ENCODE peak calls at places on chromosomes 16 and 17, in eight cellular contexts. E, P, F, K, U, R, S and V are unnamed samples.

GRCh38 chr16:25922438-25922837 is 230.7 kb downstream of the HS3ST4 start:
- DNase-seq in E (no peak), P (no peak), F (no peak), K (no peak), U (no peak), R (no peak), S (no peak), V (no peak)

GRCh38 chr16:85418978-85419491 is 194.1 kb upstream of the GSE1 start:
- DNase-seq in E (peak; percentile 8), P (no peak), F (peak; percentile 48), K (no peak), U (no peak), R (no peak), S (no peak), V (peak; percentile 19)

GRCh38 chr16:69402448-69402847 is 16.6 kb upstream of the TERF2 start:
- DNase-seq in E (no peak), P (no peak), F (no peak), K (no peak), U (peak; percentile 22), R (no peak), S (no peak), V (no peak)

GRCh38 chr17:82110298-82110697 is 12.3 kb upstream of the FASN start:
- DNase-seq in E (no peak), P (no peak), F (no peak), K (no peak), U (no peak), R (no peak), S (no peak), V (no peak)

GRCh38 chr16:19809121-19809635 is 75.5 kb downstream of the GPRC5B start:
- DNase-seq in E (peak; percentile 58), P (no peak), F (no peak), K (no peak), U (no peak), R (peak; percentile 36), S (no peak), V (no peak)

GRCh38 chr17:59427425-59427921 is 96.0 kb downstream of the YPEL2 start:
- DNase-seq in E (no peak), P (no peak), F (no peak), K (no peak), U (peak; percentile 98), R (peak; percentile 45), S (no peak), V (peak; percentile 41)

GRCh38 chr17:4973431-4973830 is 5.8 kb upstream of the SPAG7 start:
- DNase-seq in E (no peak), P (no peak), F (no peak), K (no peak), U (no peak), R (no peak), S (no peak), V (no peak)

GRCh38 chr16:12318661-12319463 is 342.3 kb downstream of the SNX29 start:
- DNase-seq in E (no peak), P (no peak), F (no peak), K (no peak), U (no peak), R (peak; percentile 24), S (no peak), V (no peak)

GRCh38 chr16:86649875-86650274 is 71.5 kb downstream of the FOXL1 start:
- DNase-seq in E (no peak), P (no peak), F (no peak), K (no peak), U (no peak), R (no peak), S (no peak), V (peak; percentile 63)

GRCh38 chr17:39677581-39678339 is 9.5 kb downstream of the PNMT start:
- DNase-seq in E (peak; percentile 14), P (no peak), F (no peak), K (no peak), U (no peak), R (no peak), S (no peak), V (no peak)

GRCh38 chr17:39739885-39740356 is 2.2 kb downstream of the GRB7 start:
- DNase-seq in E (no peak), P (no peak), F (no peak), K (no peak), U (no peak), R (no peak), S (no peak), V (no peak)

GRCh38 chr16:4179020-4179419 is 62.8 kb upstream of the ADCY9 start:
- DNase-seq in E (peak; percentile 28), P (no peak), F (no peak), K (no peak), U (no peak), R (peak; percentile 54), S (no peak), V (no peak)

GRCh38 chr16:554640-555413 is 5.4 kb upstream of the PRR35 start:
- DNase-seq in E (no peak), P (no peak), F (no peak), K (no peak), U (peak; percentile 21), R (peak; percentile 52), S (no peak), V (no peak)

GRCh38 chr17:71792966-71793365 is 327.9 kb upstream of the SOX9 start:
- DNase-seq in E (no peak), P (no peak), F (no peak), K (no peak), U (no peak), R (peak; percentile 81), S (no peak), V (no peak)

GRCh38 chr17:6365187-6365943 is 69.6 kb downstream of the AIPL1 start:
- DNase-seq in E (no peak), P (no peak), F (peak; percentile 19), K (no peak), U (no peak), R (peak; percentile 74), S (no peak), V (no peak)

GRCh38 chr17:53749178-53749577 is 73.5 kb upstream of the KIF2B start:
- DNase-seq in E (peak; percentile 17), P (no peak), F (no peak), K (no peak), U (no peak), R (no peak), S (no peak), V (no peak)

GRCh38 chr16:54176376-54176901 is 110.1 kb downstream of the IRX3 start:
- DNase-seq in E (peak; percentile 50), P (no peak), F (peak; percentile 60), K (no peak), U (no peak), R (no peak), S (no peak), V (no peak)

GRCh38 chr16:83963277-83964119 is 4.5 kb upstream of the NECAB2 start:
- DNase-seq in E (no peak), P (peak; percentile 3), F (no peak), K (no peak), U (no peak), R (no peak), S (no peak), V (no peak)

GRCh38 chr16:88508376-88508867 is 55.3 kb downstream of the ZFPM1 start:
- DNase-seq in E (peak; percentile 57), P (no peak), F (no peak), K (no peak), U (no peak), R (no peak), S (no peak), V (no peak)

GRCh38 chr16:73183678-73184092 is 135.8 kb upstream of the ZFHX3 start:
- DNase-seq in E (no peak), P (peak; percentile 52), F (no peak), K (no peak), U (no peak), R (no peak), S (no peak), V (no peak)

GRCh38 chr17:42121066-42121769 is at the start of gene KAT2A:
- DNase-seq in E (peak; percentile 87), P (peak; percentile 82), F (peak; percentile 86), K (no peak), U (peak; percentile 79), R (peak; percentile 77), S (peak; percentile 76), V (peak; percentile 91)

GRCh38 chr17:45262516-45263476 is 902 bp upstream of the SPATA32 start:
- DNase-seq in E (no peak), P (no peak), F (peak; percentile 57), K (no peak), U (no peak), R (peak; percentile 73), S (no peak), V (no peak)
- H3K27ac ChIP-seq in E (no peak overlapping the region), P (no peak overlapping the region), F (no peak overlapping the region), K (peak overlapping the region; percentile 56), U (no peak overlapping the region), R (no peak overlapping the region), S (peak overlapping the region; percentile 68), V (no peak overlapping the region)

GRCh38 chr17:50365649-50366393 is 7.2 kb downstream of the MRPL27 start:
- DNase-seq in E (no peak), P (no peak), F (no peak), K (no peak), U (no peak), R (no peak), S (no peak), V (no peak)

GRCh38 chr17:50364715-50365114 is 8.3 kb downstream of the MRPL27 start:
- DNase-seq in E (no peak), P (no peak), F (no peak), K (no peak), U (no peak), R (peak; percentile 65), S (no peak), V (no peak)

GRCh38 chr17:50370052-50370451 is 2.9 kb downstream of the MRPL27 start:
- DNase-seq in E (no peak), P (no peak), F (no peak), K (no peak), U (no peak), R (no peak), S (no peak), V (no peak)

GRCh38 chr17:50365165-50365564 is 7.8 kb downstream of the MRPL27 start:
- DNase-seq in E (no peak), P (no peak), F (no peak), K (no peak), U (no peak), R (no peak), S (no peak), V (no peak)

DNA sequence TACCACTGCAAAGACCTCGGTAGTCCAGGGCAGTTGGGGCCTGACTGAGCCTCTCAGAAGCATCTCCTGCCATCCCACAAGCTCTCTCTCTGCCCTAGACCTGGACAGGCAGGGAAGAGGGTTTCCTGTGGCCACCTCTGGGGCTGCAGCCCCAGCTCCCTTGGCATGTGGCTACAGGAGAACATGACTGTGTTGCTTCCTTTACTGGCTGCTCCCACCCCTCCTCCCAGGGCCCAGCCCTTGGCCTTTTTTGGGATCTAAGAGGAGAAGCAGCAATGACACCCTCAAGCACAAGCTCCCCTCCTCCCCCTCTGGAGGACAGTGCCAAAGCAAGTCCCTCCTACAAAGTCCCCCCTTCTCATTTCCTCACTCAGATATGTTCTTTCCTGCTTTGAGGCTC is 5.6 kb downstream of the MRPL27 start:
- DNase-seq in E (no peak), P (no peak), F (no peak), K (no peak), U (no peak), R (no peak), S (no peak), V (no peak)
- H3K36me3 ChIP-seq in E (peaks cover 23% of the 10 kb centered on the region), P (no peaks in the 10 kb centered on the region), F (peaks cover 17% of the 10 kb centered on the region), K (peaks cover 27% of the 10 kb centered on the region), U (peaks cover 3% of the 10 kb centered on the region), R (peaks cover 46% of the 10 kb centered on the region), S (no peaks in the 10 kb centered on the region), V (no peaks in the 10 kb centered on the region)

GRCh38 chr16:61412562-61412961 is 623.7 kb downstream of the CDH8 start:
- DNase-seq in E (no peak), P (no peak), F (no peak), K (no peak), U (no peak), R (no peak), S (no peak), V (no peak)
- TF ChIP-seq POLR2A in E (no peak), P (no peak), F (no peak), K (no peak), U (no peak), R (no peak), S (no peak), V (no peak)

GRCh38 chr17:40956401-40957254 is 10.1 kb downstream of the KRT39 start:
- DNase-seq in E (no peak), P (no peak), F (no peak), K (no peak), U (no peak), R (peak; percentile 100), S (no peak), V (no peak)
- H3K27ac ChIP-seq in E (peak overlapping the region; percentile 37), P (no peak overlapping the region), F (no peak overlapping the region), K (no peak overlapping the region), U (no peak overlapping the region), R (no peak overlapping the region), S (no peak overlapping the region), V (no peak overlapping the region)